ENCODE peak calls at places on chromosome 15, in seven cellular contexts. V, G, H, X, Z, J and L are unnamed samples.

GRCh38 chr15:30992465-30992864 is 1.0 kb upstream of the MTMR10 start:
- DNase-seq in V (no peak), G (no peak), H (no peak), X (no peak), Z (no peak), J (no peak), L (no peak)

GRCh38 chr15:79962178-79962577 is 8.8 kb downstream of the BCL2A1 start:
- DNase-seq in V (no peak), G (no peak), H (no peak), X (no peak), Z (no peak), J (no peak), L (no peak)

GRCh38 chr15:55281517-55282227 is 7.9 kb downstream of the RAB27A start:
- DNase-seq in V (no peak), G (no peak), H (no peak), X (no peak), Z (no peak), J (no peak), L (no peak)

GRCh38 chr15:52115598-52116427 is 3.2 kb upstream of the BCL2L10 start:
- DNase-seq in V (no peak), G (no peak), H (no peak), X (no peak), Z (no peak), J (no peak), L (peak; percentile 59)

GRCh38 chr15:40789999-40790398 is 16.9 kb upstream of the ZFYVE19 start:
- DNase-seq in V (no peak), G (no peak), H (no peak), X (no peak), Z (no peak), J (no peak), L (no peak)

GRCh38 chr15:67119238-67119846 is 53.9 kb downstream of the SMAD3 start:
- DNase-seq in V (no peak), G (no peak), H (no peak), X (no peak), Z (no peak), J (no peak), L (no peak)

GRCh38 chr15:25061808-25062550 is 107.2 kb downstream of the SNRPN start:
- DNase-seq in V (no peak), G (no peak), H (no peak), X (no peak), Z (no peak), J (peak; percentile 1), L (no peak)

GRCh38 chr15:66592505-66593218 is 26.9 kb upstream of the LCTL start:
- DNase-seq in V (no peak), G (no peak), H (peak; percentile 27), X (no peak), Z (no peak), J (no peak), L (peak; percentile 40)

GRCh38 chr15:72534522-72534921 is 60.4 kb downstream of the ARIH1 start:
- DNase-seq in V (peak; percentile 79), G (no peak), H (no peak), X (no peak), Z (no peak), J (no peak), L (no peak)

GRCh38 chr15:62969442-62970089 is 73.0 kb upstream of the TPM1 start:
- DNase-seq in V (no peak), G (no peak), H (no peak), X (no peak), Z (no peak), J (no peak), L (no peak)

GRCh38 chr15:51623386-51623938 is 891 bp upstream of the DMXL2 start:
- DNase-seq in V (no peak), G (no peak), H (peak; percentile 13), X (no peak), Z (no peak), J (peak; percentile 14), L (peak; percentile 33)

GRCh38 chr15:29631076-29632070 is 190.9 kb downstream of the TJP1 start:
- DNase-seq in V (no peak), G (no peak), H (no peak), X (no peak), Z (no peak), J (no peak), L (no peak)

GRCh38 chr15:90882781-90883525 is 1.4 kb upstream of the FES start:
- DNase-seq in V (no peak), G (no peak), H (no peak), X (no peak), Z (no peak), J (no peak), L (no peak)

GRCh38 chr15:52162260-52162659 is 28.9 kb downstream of the GNB5 start:
- DNase-seq in V (no peak), G (no peak), H (no peak), X (no peak), Z (no peak), J (no peak), L (no peak)

GRCh38 chr15:67762610-67763368 is 62.5 kb upstream of the SKOR1 start:
- DNase-seq in V (peak; percentile 65), G (no peak), H (no peak), X (no peak), Z (no peak), J (peak; percentile 56), L (no peak)

GRCh38 chr15:63013052-63013808 is 29.3 kb upstream of the TPM1 start:
- DNase-seq in V (no peak), G (no peak), H (peak; percentile 78), X (no peak), Z (peak; percentile 87), J (no peak), L (no peak)

GRCh38 chr15:57496946-57497944 is 94.5 kb upstream of the MYZAP start:
- DNase-seq in V (no peak), G (no peak), H (no peak), X (no peak), Z (no peak), J (no peak), L (peak; percentile 74)

GRCh38 chr15:46127361-46127874 is 492.6 kb downstream of the SQOR start:
- DNase-seq in V (no peak), G (no peak), H (no peak), X (no peak), Z (peak; percentile 39), J (no peak), L (no peak)

GRCh38 chr15:77402740-77403379 is 17.0 kb downstream of the PEAK1 start:
- DNase-seq in V (no peak), G (no peak), H (peak; percentile 82), X (no peak), Z (peak; percentile 80), J (no peak), L (no peak)

GRCh38 chr15:36612063-36612788 is 32.8 kb downstream of the CDIN1 start:
- DNase-seq in V (no peak), G (no peak), H (peak; percentile 56), X (no peak), Z (peak; percentile 87), J (no peak), L (no peak)

GRCh38 chr15:51579012-51579411 is 43.6 kb downstream of the DMXL2 start:
- DNase-seq in V (no peak), G (no peak), H (peak; percentile 39), X (no peak), Z (peak; percentile 16), J (no peak), L (no peak)